ENCODE peak calls at places on chromosomes 12 and 14, in nine cellular contexts. One of them, this sample, is unnamed.
A peak's percentile ranks its signal among the peaks of the same experiment; 100 is the strongest.

GRCh38 chr12:132824053-132824452 is 4.6 kb downstream of the GOLGA3 start:
- DNase-seq in uterus: no peak
- DNase-seq in keratinocyte: no peak
- DNase-seq in left ventricle myocardium inferior: no peak
- DNase-seq in ovary: no peak
- DNase-seq in testis: no peak
- DNase-seq in GM23338: no peak
- DNase-seq in transverse colon: peak; percentile 32
- DNase-seq in mucosa of descending colon: no peak
- DNase-seq in this sample: no peak

GRCh38 chr12:117903441-117903840 is 65.3 kb downstream of the KSR2 start:
- DNase-seq in transverse colon: no peak
- DNase-seq in uterus: no peak
- DNase-seq in GM23338: no peak
- DNase-seq in mucosa of descending colon: no peak
- DNase-seq in ovary: no peak
- DNase-seq in keratinocyte: no peak
- DNase-seq in left ventricle myocardium inferior: no peak
- DNase-seq in testis: no peak
- DNase-seq in this sample: no peak

GRCh38 chr12:85280984-85281946 is 1.2 kb downstream of the ALX1 start:
- DNase-seq in ovary: no peak
- DNase-seq in testis: no peak
- DNase-seq in keratinocyte: no peak
- DNase-seq in left ventricle myocardium inferior: no peak
- DNase-seq in mucosa of descending colon: no peak
- DNase-seq in uterus: no peak
- DNase-seq in GM23338: peak; percentile 12
- DNase-seq in transverse colon: no peak
- DNase-seq in this sample: no peak

GRCh38 chr12:39006286-39006685 is 100.9 kb upstream of the CPNE8 start:
- DNase-seq in left ventricle myocardium inferior: no peak
- DNase-seq in keratinocyte: no peak
- DNase-seq in GM23338: no peak
- DNase-seq in testis: no peak
- DNase-seq in mucosa of descending colon: no peak
- DNase-seq in ovary: no peak
- DNase-seq in uterus: no peak
- DNase-seq in transverse colon: no peak
- DNase-seq in this sample: no peak

GRCh38 chr14:74579447-74580274 is 32.4 kb downstream of the LTBP2 start:
- DNase-seq in uterus: no peak
- DNase-seq in ovary: peak; percentile 37
- DNase-seq in keratinocyte: peak; percentile 95
- DNase-seq in transverse colon: no peak
- DNase-seq in left ventricle myocardium inferior: no peak
- DNase-seq in GM23338: no peak
- DNase-seq in mucosa of descending colon: peak; percentile 29
- DNase-seq in testis: no peak
- DNase-seq in this sample: no peak

GRCh38 chr12:116534341-116535121 is 24.6 kb upstream of the MAP1LC3B2 start:
- DNase-seq in uterus: peak; percentile 68
- DNase-seq in ovary: no peak
- DNase-seq in keratinocyte: no peak
- DNase-seq in GM23338: peak; percentile 57
- DNase-seq in mucosa of descending colon: no peak
- DNase-seq in testis: peak; percentile 34
- DNase-seq in transverse colon: no peak
- DNase-seq in left ventricle myocardium inferior: no peak
- DNase-seq in this sample: no peak

GRCh38 chr12:51520576-51521325 is 70.3 kb upstream of the SCN8A start:
- DNase-seq in ovary: no peak
- DNase-seq in GM23338: peak; percentile 79
- DNase-seq in keratinocyte: no peak
- DNase-seq in mucosa of descending colon: no peak
- DNase-seq in transverse colon: no peak
- DNase-seq in uterus: no peak
- DNase-seq in testis: no peak
- DNase-seq in left ventricle myocardium inferior: no peak
- DNase-seq in this sample: no peak

GRCh38 chr12:71693126-71693525 is 7.2 kb downstream of the TMEM19 start:
- DNase-seq in GM23338: no peak
- DNase-seq in mucosa of descending colon: peak; percentile 78
- DNase-seq in keratinocyte: no peak
- DNase-seq in ovary: no peak
- DNase-seq in testis: no peak
- DNase-seq in uterus: no peak
- DNase-seq in transverse colon: peak; percentile 69
- DNase-seq in left ventricle myocardium inferior: no peak
- DNase-seq in this sample: no peak

GRCh38 chr12:92146497-92146828 is 817 bp upstream of the BTG1 start:
- DNase-seq in uterus: no peak
- DNase-seq in left ventricle myocardium inferior: no peak
- DNase-seq in GM23338: no peak
- DNase-seq in mucosa of descending colon: no peak
- DNase-seq in transverse colon: no peak
- DNase-seq in keratinocyte: no peak
- DNase-seq in ovary: no peak
- DNase-seq in testis: no peak
- DNase-seq in this sample: no peak

GRCh38 chr12:5433840-5434646 is 2.1 kb downstream of the NTF3 start:
- DNase-seq in keratinocyte: no peak
- DNase-seq in uterus: no peak
- DNase-seq in mucosa of descending colon: no peak
- DNase-seq in ovary: no peak
- DNase-seq in left ventricle myocardium inferior: no peak
- DNase-seq in transverse colon: no peak
- DNase-seq in GM23338: no peak
- DNase-seq in testis: no peak
- DNase-seq in this sample: no peak

GRCh38 chr14:59632381-59632780 is 55.8 kb upstream of the CCDC175 start:
- DNase-seq in testis: peak; percentile 70
- DNase-seq in GM23338: peak; percentile 73
- DNase-seq in mucosa of descending colon: no peak
- DNase-seq in ovary: no peak
- DNase-seq in keratinocyte: no peak
- DNase-seq in left ventricle myocardium inferior: no peak
- DNase-seq in uterus: no peak
- DNase-seq in transverse colon: peak; percentile 30
- DNase-seq in this sample: no peak

GRCh38 chr14:67725171-67725570 is 23.5 kb downstream of the RDH12 start:
- DNase-seq in left ventricle myocardium inferior: no peak
- DNase-seq in transverse colon: no peak
- DNase-seq in testis: no peak
- DNase-seq in ovary: no peak
- DNase-seq in uterus: no peak
- DNase-seq in keratinocyte: no peak
- DNase-seq in mucosa of descending colon: no peak
- DNase-seq in GM23338: no peak
- DNase-seq in this sample: no peak

GRCh38 chr14:102317564-102318248 is 1.8 kb upstream of the ZNF839 start:
- DNase-seq in uterus: no peak
- DNase-seq in keratinocyte: peak; percentile 52
- DNase-seq in testis: peak; percentile 84
- DNase-seq in ovary: no peak
- DNase-seq in left ventricle myocardium inferior: peak; percentile 42
- DNase-seq in mucosa of descending colon: no peak
- DNase-seq in GM23338: peak; percentile 48
- DNase-seq in transverse colon: peak; percentile 54
- DNase-seq in this sample: no peak

GRCh38 chr12:90211017-90211416 is 502.4 kb upstream of the ATP2B1 start:
- DNase-seq in keratinocyte: peak; percentile 42
- DNase-seq in ovary: no peak
- DNase-seq in left ventricle myocardium inferior: no peak
- DNase-seq in uterus: no peak
- DNase-seq in GM23338: no peak
- DNase-seq in transverse colon: no peak
- DNase-seq in testis: no peak
- DNase-seq in mucosa of descending colon: no peak
- DNase-seq in this sample: peak; percentile 11

GRCh38 chr12:132084681-132085635 is 59.2 kb downstream of the DDX51 start:
- DNase-seq in left ventricle myocardium inferior: peak; percentile 71
- DNase-seq in ovary: peak; percentile 83
- DNase-seq in mucosa of descending colon: peak; percentile 84
- DNase-seq in keratinocyte: no peak
- DNase-seq in GM23338: peak; percentile 84
- DNase-seq in uterus: peak; percentile 64
- DNase-seq in testis: peak; percentile 66
- DNase-seq in transverse colon: peak; percentile 74
- DNase-seq in this sample: no peak

GRCh38 chr12:94813314-94813713 is 163.0 kb upstream of the TMCC3 start:
- DNase-seq in testis: no peak
- DNase-seq in transverse colon: no peak
- DNase-seq in mucosa of descending colon: no peak
- DNase-seq in GM23338: peak; percentile 28
- DNase-seq in left ventricle myocardium inferior: no peak
- DNase-seq in keratinocyte: no peak
- DNase-seq in ovary: no peak
- DNase-seq in uterus: no peak
- DNase-seq in this sample: no peak

GRCh38 chr14:88166616-88167015 is 156.5 kb downstream of the KCNK10 start:
- DNase-seq in GM23338: no peak
- DNase-seq in transverse colon: no peak
- DNase-seq in ovary: no peak
- DNase-seq in mucosa of descending colon: no peak
- DNase-seq in uterus: no peak
- DNase-seq in keratinocyte: peak; percentile 71
- DNase-seq in left ventricle myocardium inferior: no peak
- DNase-seq in testis: no peak
- DNase-seq in this sample: no peak

GRCh38 chr12:3683670-3684069 is 69.2 kb downstream of the CRACR2A start:
- DNase-seq in ovary: no peak
- DNase-seq in transverse colon: no peak
- DNase-seq in left ventricle myocardium inferior: no peak
- DNase-seq in testis: peak; percentile 36
- DNase-seq in GM23338: no peak
- DNase-seq in mucosa of descending colon: no peak
- DNase-seq in keratinocyte: no peak
- DNase-seq in uterus: no peak
- DNase-seq in this sample: no peak

GRCh38 chr12:106063826-106064575 is 74.8 kb downstream of the NUAK1 start:
- DNase-seq in GM23338: no peak
- DNase-seq in ovary: no peak
- DNase-seq in mucosa of descending colon: no peak
- DNase-seq in keratinocyte: no peak
- DNase-seq in uterus: no peak
- DNase-seq in left ventricle myocardium inferior: no peak
- DNase-seq in transverse colon: no peak
- DNase-seq in testis: no peak
- DNase-seq in this sample: no peak

GRCh38 chr12:5505116-5505515 is 73.2 kb downstream of the NTF3 start:
- DNase-seq in transverse colon: no peak
- DNase-seq in left ventricle myocardium inferior: no peak
- DNase-seq in uterus: no peak
- DNase-seq in testis: no peak
- DNase-seq in GM23338: no peak
- DNase-seq in mucosa of descending colon: no peak
- DNase-seq in ovary: no peak
- DNase-seq in keratinocyte: no peak
- DNase-seq in this sample: no peak

GRCh38 chr12:15015121-15015520 is 42.3 kb downstream of the PDE6H start:
- DNase-seq in testis: no peak
- DNase-seq in uterus: no peak
- DNase-seq in GM23338: no peak
- DNase-seq in mucosa of descending colon: no peak
- DNase-seq in transverse colon: no peak
- DNase-seq in left ventricle myocardium inferior: no peak
- DNase-seq in ovary: no peak
- DNase-seq in keratinocyte: no peak
- DNase-seq in this sample: no peak

GRCh38 chr12:15013634-15014169 is 40.9 kb downstream of the PDE6H start:
- DNase-seq in testis: no peak
- DNase-seq in uterus: no peak
- DNase-seq in transverse colon: no peak
- DNase-seq in ovary: no peak
- DNase-seq in keratinocyte: no peak
- DNase-seq in GM23338: no peak
- DNase-seq in left ventricle myocardium inferior: no peak
- DNase-seq in mucosa of descending colon: no peak
- DNase-seq in this sample: no peak

GRCh38 chr12:15014708-15015107 is 41.9 kb downstream of the PDE6H start:
- DNase-seq in uterus: no peak
- DNase-seq in keratinocyte: no peak
- DNase-seq in transverse colon: no peak
- DNase-seq in mucosa of descending colon: no peak
- DNase-seq in GM23338: no peak
- DNase-seq in ovary: no peak
- DNase-seq in left ventricle myocardium inferior: no peak
- DNase-seq in testis: no peak
- DNase-seq in this sample: no peak

GRCh38 chr12:15011162-15011561 is 38.3 kb downstream of the PDE6H start:
- DNase-seq in GM23338: peak; percentile 54
- DNase-seq in mucosa of descending colon: no peak
- DNase-seq in testis: no peak
- DNase-seq in left ventricle myocardium inferior: no peak
- DNase-seq in transverse colon: no peak
- DNase-seq in keratinocyte: no peak
- DNase-seq in ovary: no peak
- DNase-seq in uterus: no peak
- DNase-seq in this sample: no peak
- TF ChIP-seq CTCF in GM23338: peak; percentile 49
- TF ChIP-seq CTCF in mucosa of descending colon: no peak
- TF ChIP-seq CTCF in testis: no peak
- TF ChIP-seq CTCF in left ventricle myocardium inferior: no peak
- TF ChIP-seq CTCF in transverse colon: no peak
- TF ChIP-seq CTCF in keratinocyte: peak; percentile 34
- TF ChIP-seq CTCF in ovary: no peak
- TF ChIP-seq CTCF in uterus: no peak
- TF ChIP-seq CTCF in this sample: peak; percentile 8

GRCh38 chr14:32428875-32429274 is 99.8 kb downstream of the AKAP6 start:
- DNase-seq in GM23338: no peak
- DNase-seq in mucosa of descending colon: no peak
- DNase-seq in keratinocyte: no peak
- DNase-seq in transverse colon: no peak
- DNase-seq in left ventricle myocardium inferior: no peak
- DNase-seq in ovary: no peak
- DNase-seq in testis: no peak
- DNase-seq in uterus: no peak
- DNase-seq in this sample: no peak
- H3K4me3 ChIP-seq in GM23338: no peak overlapping the region
- H3K4me3 ChIP-seq in mucosa of descending colon: no peak overlapping the region
- H3K4me3 ChIP-seq in keratinocyte: no peak overlapping the region
- H3K4me3 ChIP-seq in transverse colon: no peak overlapping the region
- H3K4me3 ChIP-seq in left ventricle myocardium inferior: peak overlapping the region; percentile 46
- H3K4me3 ChIP-seq in ovary: no peak overlapping the region
- H3K4me3 ChIP-seq in testis: no peak overlapping the region
- H3K4me3 ChIP-seq in uterus: no peak overlapping the region
- H3K4me3 ChIP-seq in this sample: no peak overlapping the region

GRCh38 chr12:57270966-57271470 is 20.0 kb upstream of the STAC3 start:
- DNase-seq in left ventricle myocardium inferior: no peak
- DNase-seq in transverse colon: no peak
- DNase-seq in GM23338: peak; percentile 73
- DNase-seq in mucosa of descending colon: no peak
- DNase-seq in testis: no peak
- DNase-seq in keratinocyte: no peak
- DNase-seq in ovary: no peak
- DNase-seq in uterus: no peak
- DNase-seq in this sample: no peak
- H3K36me3 ChIP-seq in left ventricle myocardium inferior: peaks cover 43% of the 10 kb centered on the region
- H3K36me3 ChIP-seq in transverse colon: no peaks in the 10 kb centered on the region
- H3K36me3 ChIP-seq in GM23338: peaks cover 5% of the 10 kb centered on the region
- H3K36me3 ChIP-seq in mucosa of descending colon: peaks cover 4% of the 10 kb centered on the region
- H3K36me3 ChIP-seq in testis: no peaks in the 10 kb centered on the region
- H3K36me3 ChIP-seq in keratinocyte: peaks cover 18% of the 10 kb centered on the region
- H3K36me3 ChIP-seq in ovary: no peaks in the 10 kb centered on the region
- H3K36me3 ChIP-seq in uterus: no peaks in the 10 kb centered on the region
- H3K36me3 ChIP-seq in this sample: peaks cover 15% of the 10 kb centered on the region

GRCh38 chr14:72892103-72892878 is 1.6 kb downstream of the DPF3 start:
- DNase-seq in left ventricle myocardium inferior: no peak
- DNase-seq in testis: peak; percentile 33
- DNase-seq in mucosa of descending colon: peak; percentile 57
- DNase-seq in ovary: peak; percentile 51
- DNase-seq in transverse colon: peak; percentile 30
- DNase-seq in GM23338: peak; percentile 71
- DNase-seq in keratinocyte: no peak
- DNase-seq in uterus: no peak
- DNase-seq in this sample: no peak
- TF ChIP-seq CTCF in left ventricle myocardium inferior: no peak
- TF ChIP-seq CTCF in testis: no peak
- TF ChIP-seq CTCF in mucosa of descending colon: no peak
- TF ChIP-seq CTCF in ovary: no peak
- TF ChIP-seq CTCF in transverse colon: no peak
- TF ChIP-seq CTCF in GM23338: peak; percentile 5
- TF ChIP-seq CTCF in keratinocyte: no peak
- TF ChIP-seq CTCF in uterus: no peak
- TF ChIP-seq CTCF in this sample: peak; percentile 23